ENCODE peak calls at places on chromosome 2, in four cellular contexts. S, W, P and V are unnamed samples.

GRCh38 chr2:149331023-149331400 is 625 bp downstream of the LYPD6 start:
- DNase-seq in S (peak), W (no peak), P (peak), V (no peak)

GRCh38 chr2:42492691-42493467 is 903 bp downstream of the KCNG3 start:
- DNase-seq in S (peak), W (no peak), P (peak), V (no peak)

GRCh38 chr2:172870396-172870795 is 134.8 kb downstream of the RAPGEF4 start:
- DNase-seq in S (no peak), W (no peak), P (no peak), V (no peak)

GRCh38 chr2:44016282-44016681 is 20.5 kb upstream of the LRPPRC start:
- DNase-seq in S (peak), W (no peak), P (peak), V (no peak)

GRCh38 chr2:6986251-6986893 is 69.2 kb downstream of the RNF144A start:
- DNase-seq in S (peak), W (no peak), P (peak), V (no peak)

GRCh38 chr2:9984217-9984739 is 32.8 kb downstream of the GRHL1 start:
- DNase-seq in S (peak), W (no peak), P (no peak), V (no peak)

GRCh38 chr2:37349376-37349775 is 4.9 kb downstream of the QPCT start:
- DNase-seq in S (peak), W (no peak), P (peak), V (no peak)

GRCh38 chr2:59693176-59693959 is 860.1 kb downstream of the BCL11A start:
- DNase-seq in S (no peak), W (no peak), P (no peak), V (no peak)

GRCh38 chr2:73285162-73285739 is 973 bp upstream of the FBXO41 start:
- DNase-seq in S (no peak), W (no peak), P (no peak), V (no peak)

GRCh38 chr2:178266445-178266844 is 72.1 kb downstream of the OSBPL6 start:
- DNase-seq in S (no peak), W (no peak), P (no peak), V (no peak)

GRCh38 chr2:99481941-99482340 is 7.9 kb downstream of the REV1 start:
- DNase-seq in S (peak), W (no peak), P (peak), V (no peak)

GRCh38 chr2:76599732-76600368 is 889.1 kb upstream of the GCFC2 start:
- DNase-seq in S (peak), W (no peak), P (peak), V (peak)

GRCh38 chr2:111039984-111040383 is 80.7 kb upstream of the BCL2L11 start:
- DNase-seq in S (no peak), W (no peak), P (no peak), V (no peak)

GRCh38 chr2:53460347-53460746 is 307.3 kb upstream of the CHAC2 start:
- DNase-seq in S (no peak), W (no peak), P (no peak), V (peak)

GRCh38 chr2:238930216-238930615 is 82.3 kb downstream of the TWIST2 start:
- DNase-seq in S (no peak), W (no peak), P (peak), V (no peak)

GRCh38 chr2:108139521-108139920 is 100.2 kb upstream of the SULT1C3 start:
- DNase-seq in S (peak), W (no peak), P (no peak), V (no peak)

GRCh38 chr2:241869087-241869961 is at the start of gene RTP5:
- DNase-seq in S (no peak), W (no peak), P (no peak), V (no peak)

GRCh38 chr2:10239561-10239967 is 63.1 kb upstream of the HPCAL1 start:
- DNase-seq in S (peak), W (no peak), P (peak), V (no peak)

GRCh38 chr2:160140471-160140870 is 59.6 kb downstream of the ITGB6 start:
- DNase-seq in S (no peak), W (no peak), P (no peak), V (no peak)

GRCh38 chr2:85475801-85476610 is 57.5 kb downstream of the SH2D6 start:
- DNase-seq in S (no peak), W (no peak), P (no peak), V (no peak)

GRCh38 chr2:72579595-72580180 is 246.1 kb downstream of the EXOC6B start:
- DNase-seq in S (peak), W (no peak), P (no peak), V (peak)

GRCh38 chr2:10892796-10893350 is 18.9 kb upstream of the KCNF1 start:
- DNase-seq in S (no peak), W (no peak), P (peak), V (no peak)

GRCh38 chr2:214401580-214401979 is 9.3 kb upstream of the VWC2L start:
- DNase-seq in S (no peak), W (no peak), P (no peak), V (no peak)

GRCh38 chr2:176164803-176165597 is 7.9 kb downstream of the HOXD3 start:
- DNase-seq in S (peak), W (no peak), P (peak), V (no peak)

GRCh38 chr2:160878622-160879021 is 281.6 kb upstream of the TANK start:
- DNase-seq in S (no peak), W (no peak), P (no peak), V (no peak)

GRCh38 chr2:109398616-109399015 is 215.2 kb downstream of the SEPTIN10 start:
- DNase-seq in S (no peak), W (no peak), P (no peak), V (no peak)

GRCh38 chr2:27377618-27378095 is 2.9 kb downstream of the ZNF513 start:
- DNase-seq in S (no peak), W (no peak), P (no peak), V (no peak)

GRCh38 chr2:232588680-232589585 is 38.4 kb downstream of the EIF4E2 start:
- DNase-seq in S (no peak), W (no peak), P (no peak), V (no peak)

GRCh38 chr2:62266433-62267038 is 70.6 kb downstream of the B3GNT2 start:
- DNase-seq in S (peak), W (peak), P (peak), V (peak)

GRCh38 chr2:41923156-41923786 is 124.5 kb upstream of the PKDCC start:
- DNase-seq in S (no peak), W (no peak), P (no peak), V (no peak)

GRCh38 chr2:10864888-10865551 is 46.7 kb upstream of the KCNF1 start:
- DNase-seq in S (no peak), W (no peak), P (no peak), V (no peak)

GRCh38 chr2:134228493-134228903 is 25.4 kb upstream of the MGAT5 start:
- DNase-seq in S (peak), W (no peak), P (no peak), V (no peak)

GRCh38 chr2:69305712-69306611 is 81.1 kb downstream of the GFPT1 start:
- DNase-seq in S (peak), W (no peak), P (peak), V (no peak)

GRCh38 chr2:102116675-102117471 is 25.7 kb upstream of the IL1R1 start:
- DNase-seq in S (no peak), W (no peak), P (no peak), V (no peak)

GRCh38 chr2:69764286-69765058 is 22.5 kb downstream of the ANXA4 start:
- DNase-seq in S (no peak), W (no peak), P (no peak), V (no peak)

GRCh38 chr2:62768615-62769014 is 63.1 kb downstream of the EHBP1 start:
- DNase-seq in S (no peak), W (peak), P (no peak), V (no peak)

DNA sequence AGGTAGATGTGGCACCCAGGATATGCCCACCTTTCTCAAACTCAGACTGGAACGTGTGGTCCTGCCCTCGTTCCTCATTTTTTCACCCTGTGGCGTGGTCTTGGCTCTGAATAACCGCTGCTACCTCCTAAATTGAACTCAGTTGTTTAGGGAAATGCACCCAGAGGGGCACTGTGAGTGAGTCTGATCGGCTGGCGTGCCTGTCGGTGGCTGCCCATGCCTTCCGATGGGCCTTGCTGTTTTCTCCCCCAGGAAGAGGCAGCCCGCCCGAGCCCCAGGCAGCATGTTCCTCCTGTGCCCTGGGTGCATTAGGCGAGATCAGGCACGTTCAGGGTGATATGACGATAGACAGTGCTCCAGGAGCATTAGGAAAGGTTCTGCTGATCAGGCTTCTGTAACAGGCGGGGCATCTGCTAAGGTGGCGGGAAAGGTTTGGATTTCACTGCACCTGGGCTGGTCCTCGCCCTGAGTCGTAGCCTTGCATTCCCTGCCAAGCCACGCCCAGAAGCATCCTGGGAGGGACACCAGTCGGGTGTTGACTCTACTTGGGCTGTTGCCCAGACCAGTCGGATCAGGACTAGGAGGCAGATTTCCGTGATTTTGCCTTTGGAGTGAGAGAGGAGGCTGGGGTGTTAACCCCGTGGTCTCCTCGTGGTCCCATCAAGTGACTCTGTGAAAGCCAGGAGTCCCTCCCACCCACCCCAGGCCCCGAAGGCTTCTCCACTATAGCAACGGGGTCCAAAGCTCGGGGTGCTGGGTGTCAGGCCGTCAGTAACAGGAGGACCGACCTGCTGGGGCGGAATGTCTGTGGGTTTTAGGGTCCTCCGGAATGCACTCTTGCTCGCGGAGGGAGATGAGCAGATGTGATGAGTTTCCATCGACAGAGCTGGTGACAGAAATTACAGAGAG is 75.1 kb downstream of the SH3BP4 start:
- DNase-seq in S (peak), W (no peak), P (peak), V (no peak)
- H3K4me3 ChIP-seq in S (no peak), W (no peak), P (no peak), V (no peak)

GRCh38 chr2:28391564-28392296 is 928 bp upstream of the FOSL2 start:
- DNase-seq in S (peak), W (no peak), P (peak), V (no peak)

GRCh38 chr2:28390857-28391563 is 1.6 kb upstream of the FOSL2 start:
- DNase-seq in S (peak), W (peak), P (peak), V (no peak)

GRCh38 chr2:28387082-28387960 is 5.3 kb upstream of the FOSL2 start:
- DNase-seq in S (no peak), W (no peak), P (no peak), V (no peak)

GRCh38 chr2:28390241-28390856 is 2.3 kb upstream of the FOSL2 start:
- DNase-seq in S (peak), W (peak), P (peak), V (no peak)

GRCh38 chr2:28389399-28390240 is 3.0 kb upstream of the FOSL2 start:
- DNase-seq in S (peak), W (no peak), P (peak), V (no peak)
- TF ChIP-seq CTCF in S (no peak), W (peak), P (peak), V (no peak)

GRCh38 chr2:100704156-100704555 is 115.8 kb upstream of the NPAS2 start:
- DNase-seq in S (no peak), W (no peak), P (peak), V (no peak)

GRCh38 chr2:100706249-100706648 is 113.7 kb upstream of the NPAS2 start:
- DNase-seq in S (no peak), W (no peak), P (peak), V (no peak)

GRCh38 chr2:100704711-100705110 is 115.2 kb upstream of the NPAS2 start:
- DNase-seq in S (no peak), W (no peak), P (no peak), V (no peak)

GRCh38 chr2:100707016-100707947 is 112.7 kb upstream of the NPAS2 start:
- DNase-seq in S (no peak), W (no peak), P (no peak), V (no peak)

GRCh38 chr2:100708333-100708732 is 111.6 kb upstream of the NPAS2 start:
- DNase-seq in S (no peak), W (no peak), P (peak), V (no peak)
- H3K4me3 ChIP-seq in S (no peak), W (no peak), P (no peak), V (no peak)

DNA sequence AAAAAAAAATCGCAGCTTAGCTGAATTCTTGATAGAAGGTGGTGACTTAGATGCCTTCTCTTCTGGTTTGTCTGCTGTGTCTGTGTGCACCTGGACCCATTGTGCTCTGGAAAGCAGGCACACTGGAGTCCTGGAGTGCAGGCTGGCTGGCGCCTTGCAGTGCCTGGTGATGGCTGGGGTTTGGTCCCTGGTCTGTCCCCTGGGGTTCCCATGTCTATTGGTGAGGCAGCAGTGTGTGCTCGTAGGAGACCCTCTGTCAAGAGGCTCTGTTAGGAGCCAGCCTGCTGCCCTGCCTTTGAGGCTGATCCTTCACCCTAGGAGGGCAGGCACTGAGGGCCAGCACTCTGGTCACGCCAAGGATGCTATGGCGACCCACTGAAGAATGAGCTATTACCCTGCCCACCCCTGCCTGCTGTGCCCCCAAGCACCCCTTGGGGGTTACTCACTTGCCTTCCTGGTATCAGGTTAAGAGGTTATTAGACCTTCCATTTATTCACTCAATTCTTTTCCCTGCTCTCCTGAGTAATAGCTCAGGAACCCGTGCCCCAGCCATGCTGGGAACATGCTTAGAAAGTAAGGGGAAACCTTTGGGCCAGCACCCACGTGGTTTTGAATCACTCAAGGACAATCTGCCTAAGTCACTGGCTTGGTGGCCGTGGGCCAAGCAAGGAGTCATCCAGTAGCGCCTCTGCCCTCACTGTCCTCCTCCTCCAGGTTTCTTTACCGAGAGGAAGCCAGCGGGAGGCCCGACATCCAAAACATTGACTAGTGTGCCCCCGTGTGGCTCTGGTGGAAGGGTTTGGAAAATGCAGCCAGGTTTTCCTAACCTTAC is 284.5 kb downstream of the PRKCE start:
- DNase-seq in S (peak), W (peak), P (peak), V (peak)
- TF ChIP-seq CTCF in S (peak), W (peak), P (peak), V (peak)

GRCh38 chr2:20596193-20596972 is 54.5 kb downstream of the HS1BP3 start:
- DNase-seq in S (no peak), W (no peak), P (peak), V (no peak)
- H3K4me3 ChIP-seq in S (no peak), W (no peak), P (no peak), V (no peak)

GRCh38 chr2:171185165-171185818 is 24.6 kb upstream of the TLK1 start:
- DNase-seq in S (no peak), W (no peak), P (no peak), V (no peak)

GRCh38 chr2:171178993-171179392 is 18.3 kb upstream of the TLK1 start:
- DNase-seq in S (no peak), W (no peak), P (no peak), V (no peak)

GRCh38 chr2:171185941-171186340 is 25.2 kb upstream of the TLK1 start:
- DNase-seq in S (no peak), W (peak), P (no peak), V (no peak)

GRCh38 chr2:171180229-171180937 is 19.7 kb upstream of the TLK1 start:
- DNase-seq in S (no peak), W (no peak), P (no peak), V (no peak)

DNA sequence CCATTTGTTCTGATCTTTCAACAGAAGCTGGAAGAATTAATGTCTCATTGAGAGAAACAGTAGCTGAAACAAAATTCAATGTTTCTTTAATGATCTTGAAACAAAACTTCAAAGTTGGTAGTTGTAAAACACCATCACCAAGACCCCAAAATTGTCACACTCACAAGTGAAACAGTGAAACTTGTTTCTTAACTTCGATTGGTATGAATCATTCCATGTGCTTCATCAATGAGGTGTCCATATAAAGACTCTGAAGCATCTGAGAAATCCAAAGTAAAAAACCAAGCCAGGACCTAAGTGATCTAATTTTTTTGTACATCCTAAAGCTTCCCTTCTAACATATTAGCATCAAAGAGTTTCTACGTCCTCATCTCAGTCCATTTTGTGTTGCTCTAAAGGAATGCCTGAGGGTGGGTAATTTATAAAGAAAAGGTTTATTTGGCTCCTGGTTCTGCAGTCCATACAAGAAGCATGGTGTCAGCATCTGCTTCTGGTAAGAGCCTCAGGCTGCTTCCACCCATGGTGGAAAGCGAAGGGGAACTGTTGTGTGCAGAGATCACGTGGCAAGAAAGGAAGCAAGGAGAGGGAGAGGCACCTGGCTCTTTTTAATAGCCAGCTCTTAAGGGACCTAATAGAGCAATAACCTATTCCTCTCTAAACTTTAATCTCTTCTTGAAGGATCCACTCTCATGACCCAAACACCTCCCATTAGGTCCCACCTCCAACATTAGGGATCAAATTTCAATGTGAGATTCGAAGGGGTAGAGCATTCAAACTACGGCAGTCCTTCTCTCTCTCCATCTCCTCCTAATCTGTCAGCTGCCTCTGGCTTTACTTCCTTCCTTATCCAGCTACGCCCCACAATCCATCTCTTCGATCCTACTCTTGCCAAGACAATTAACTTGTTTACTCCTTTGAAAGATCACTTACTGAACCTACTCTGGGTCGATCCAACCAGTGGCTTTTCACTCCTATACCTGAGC is 20.7 kb upstream of the TLK1 start:
- DNase-seq in S (peak), W (no peak), P (no peak), V (no peak)
- TF ChIP-seq CTCF in S (no peak), W (no peak), P (no peak), V (no peak)

GRCh38 chr2:105376789-105377231 is 22.0 kb downstream of the FHL2 start:
- DNase-seq in S (no peak), W (no peak), P (no peak), V (no peak)

GRCh38 chr2:105377871-105378270 is 21.0 kb downstream of the FHL2 start:
- DNase-seq in S (no peak), W (no peak), P (no peak), V (no peak)

GRCh38 chr2:105375001-105375561 is 23.8 kb downstream of the FHL2 start:
- DNase-seq in S (no peak), W (no peak), P (no peak), V (no peak)

GRCh38 chr2:105373895-105374401 is 24.9 kb downstream of the FHL2 start:
- DNase-seq in S (no peak), W (no peak), P (no peak), V (no peak)

GRCh38 chr2:105376010-105376409 is 22.8 kb downstream of the FHL2 start:
- DNase-seq in S (no peak), W (no peak), P (no peak), V (no peak)
- H3K4me3 ChIP-seq in S (no peak), W (no peak), P (no peak), V (no peak)

GRCh38 chr2:240810621-240811020 is 9.4 kb downstream of the KIF1A start:
- DNase-seq in S (no peak), W (no peak), P (peak), V (no peak)

GRCh38 chr2:240811346-240812300 is 8.4 kb downstream of the KIF1A start:
- DNase-seq in S (no peak), W (no peak), P (peak), V (no peak)

GRCh38 chr2:240809276-240809675 is 10.7 kb downstream of the KIF1A start:
- DNase-seq in S (no peak), W (no peak), P (peak), V (no peak)

GRCh38 chr2:240812301-240812680 is 7.7 kb downstream of the KIF1A start:
- DNase-seq in S (no peak), W (no peak), P (peak), V (no peak)

GRCh38 chr2:240810199-240810598 is 9.8 kb downstream of the KIF1A start:
- DNase-seq in S (no peak), W (no peak), P (no peak), V (no peak)
- TF ChIP-seq CTCF in S (peak), W (no peak), P (peak), V (no peak)